ENCODE peak calls at places on chromosomes 5 and 9, in eight cellular contexts. N is ovary, Q is uterus, R is IMR-90, J is stomach, M is A549, Z is heart left ventricle, X is prostate gland. I is an unnamed sample.

GRCh38 chr5:135488727-135489465 is 36.7 kb upstream of the TIFAB start:
- DNase-seq in N (no peak), J (no peak), X (no peak), Q (no peak), R (peak), M (peak), Z (no peak), I (no peak)

GRCh38 chr5:129459485-129460120 is 495 bp upstream of the ADAMTS19 start:
- DNase-seq in X (no peak), M (peak), J (no peak), N (peak), Z (peak), R (peak), Q (peak), I (no peak)

GRCh38 chr9:135034106-135034505 is 53.4 kb upstream of the OLFM1 start:
- DNase-seq in X (no peak), N (no peak), R (no peak), Q (no peak), Z (no peak), M (no peak), J (no peak), I (no peak)

GRCh38 chr9:133658442-133659431 is 22.6 kb downstream of the DBH start:
- DNase-seq in M (peak), N (peak), Q (peak), X (peak), Z (no peak), R (peak), J (peak), I (peak)

GRCh38 chr9:68844623-68845612 is 139.9 kb downstream of the PIP5K1B start:
- DNase-seq in Z (no peak), M (peak), X (no peak), N (no peak), Q (peak), R (peak), J (peak), I (peak)

GRCh38 chr9:13367784-13368183 is 88.3 kb upstream of the MPDZ start:
- DNase-seq in J (no peak), M (no peak), Q (no peak), N (no peak), R (no peak), X (no peak), Z (no peak), I (no peak)

GRCh38 chr5:76230711-76231285 is 147.6 kb downstream of the SV2C start:
- DNase-seq in M (no peak), N (no peak), J (no peak), Q (no peak), Z (no peak), R (no peak), X (no peak), I (no peak)

GRCh38 chr5:15249152-15249551 is 250.8 kb upstream of the FBXL7 start:
- DNase-seq in Z (no peak), X (no peak), N (no peak), R (peak), J (no peak), M (no peak), Q (no peak), I (no peak)

GRCh38 chr5:179733764-179734126 is 1.1 kb downstream of the MAML1 start:
- DNase-seq in R (no peak), X (no peak), Z (no peak), M (no peak), Q (no peak), J (no peak), N (no peak), I (no peak)

GRCh38 chr5:5298841-5299543 is 123.5 kb upstream of the ICE1 start:
- DNase-seq in N (no peak), J (no peak), X (no peak), R (no peak), Z (no peak), Q (no peak), M (no peak), I (no peak)

GRCh38 chr9:116806075-116806474 is 119.0 kb downstream of the TRIM32 start:
- DNase-seq in J (no peak), Q (no peak), R (peak), M (peak), Z (no peak), X (no peak), N (no peak), I (no peak)

GRCh38 chr5:43066231-43066798 is 26.2 kb upstream of the ANXA2R start:
- DNase-seq in M (peak), J (peak), Q (peak), R (peak), Z (peak), X (peak), N (peak), I (peak)

DNA sequence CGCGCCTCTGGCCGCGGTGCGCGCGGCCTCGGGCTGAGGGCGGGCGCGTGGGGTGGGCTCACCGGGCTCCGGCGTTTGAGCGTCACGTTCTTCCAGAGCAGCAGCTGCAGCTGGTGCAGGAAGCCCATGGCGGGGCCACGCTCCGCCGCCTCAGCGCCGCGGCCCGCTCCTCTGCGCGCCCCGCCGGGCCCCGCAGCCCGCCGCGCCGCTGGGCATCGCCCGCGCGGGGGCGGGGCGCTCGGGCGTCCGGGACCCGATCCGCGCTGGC is at the start of gene ABCA2:
- DNase-seq in X (no peak), N (peak), Q (no peak), J (no peak), M (no peak), R (peak), Z (no peak), I (no peak)
- H3K27ac ChIP-seq in X (peak), N (peak), Q (peak), J (peak), M (peak), R (peak), Z (peak), I (peak)

DNA sequence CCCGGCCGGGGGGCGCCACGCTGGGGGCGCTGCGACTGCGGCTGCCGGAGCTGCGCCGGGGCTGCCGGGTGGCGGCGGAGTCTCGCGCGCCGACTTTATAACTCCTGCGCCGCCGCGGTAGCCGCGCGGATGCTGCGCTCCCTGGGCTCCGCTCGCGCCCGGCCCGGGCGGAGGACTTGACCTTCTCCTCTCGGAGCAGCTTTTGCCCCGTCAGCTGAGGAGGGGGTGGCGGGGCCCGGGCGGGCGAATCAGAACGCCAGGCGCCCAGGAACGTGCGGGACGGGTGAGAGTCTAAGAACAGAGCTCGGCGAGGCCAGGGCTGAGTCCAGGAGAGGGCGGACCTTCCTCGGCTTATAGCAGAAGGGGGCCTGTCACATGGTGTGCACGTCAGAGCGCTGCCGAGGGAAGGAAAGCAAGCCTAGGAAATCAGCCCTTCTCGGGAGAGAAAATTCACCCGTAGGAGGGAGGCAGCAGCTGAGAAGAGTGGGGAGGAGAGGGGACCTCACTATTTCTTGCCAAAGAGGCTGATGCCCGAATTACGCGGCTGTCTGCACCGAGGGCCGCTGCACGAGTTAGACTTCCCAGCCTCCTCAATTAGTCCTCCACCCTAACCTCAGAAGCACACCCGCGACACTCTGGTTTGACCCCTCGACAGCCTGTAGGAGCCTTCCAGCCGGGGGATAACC is at the start of gene FOXD1:
- DNase-seq in J (peak), M (peak), Q (peak), X (peak), Z (peak), N (peak), R (peak), I (peak)
- TF ChIP-seq POLR2A in J (no peak), M (peak), Q (peak), X (no peak), Z (no peak), N (no peak), R (peak), I (no peak)

GRCh38 chr5:172444626-172445365 is 9.5 kb downstream of the SH3PXD2B start:
- DNase-seq in N (no peak), Z (no peak), J (no peak), M (no peak), Q (no peak), R (no peak), X (no peak), I (no peak)

GRCh38 chr5:172441262-172441751 is 13.0 kb downstream of the SH3PXD2B start:
- DNase-seq in Z (no peak), Q (peak), R (no peak), N (peak), M (no peak), J (no peak), X (no peak), I (no peak)

GRCh38 chr5:172442592-172442991 is 11.7 kb downstream of the SH3PXD2B start:
- DNase-seq in X (no peak), R (peak), J (no peak), Q (no peak), M (no peak), N (no peak), Z (no peak), I (no peak)

GRCh38 chr5:172444110-172444510 is 10.2 kb downstream of the SH3PXD2B start:
- DNase-seq in Q (no peak), N (no peak), Z (no peak), J (no peak), R (peak), M (no peak), X (no peak), I (no peak)

DNA sequence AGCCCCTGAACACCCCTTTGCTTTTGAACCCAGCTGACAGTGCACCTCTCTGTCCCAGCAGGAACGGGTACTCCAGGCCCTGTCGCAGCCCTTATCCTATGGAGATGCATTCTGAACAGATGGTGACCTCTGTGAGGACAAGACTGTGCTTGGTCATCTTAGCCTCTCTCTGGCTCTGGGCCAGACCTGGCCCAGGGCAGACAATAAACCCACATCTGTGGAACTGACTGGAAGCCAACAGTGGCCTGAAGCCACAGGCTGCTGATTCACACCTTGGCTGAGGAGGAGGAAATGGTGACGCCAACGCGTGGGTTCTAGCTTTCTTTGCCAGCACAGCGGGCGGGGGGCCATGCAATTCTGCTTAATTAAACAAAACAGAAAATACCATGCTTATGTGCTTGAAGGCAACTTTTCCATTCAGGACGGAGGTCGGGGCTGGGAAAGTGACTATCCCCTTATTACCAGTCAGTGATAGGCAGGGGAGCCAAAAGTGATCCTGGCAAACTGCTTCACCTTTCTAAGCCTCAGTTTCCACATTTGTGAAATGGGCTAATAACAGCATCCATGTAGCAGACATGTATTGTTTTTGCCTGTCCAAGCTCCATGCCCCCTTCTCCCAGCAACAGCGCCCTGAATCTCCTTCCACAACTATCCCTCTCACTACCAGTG is 10.8 kb downstream of the SH3PXD2B start:
- DNase-seq in R (peak), Z (peak), Q (peak), N (peak), X (peak), J (peak), M (peak), I (peak)
- H3K4me3 ChIP-seq in R (no peak), Z (no peak), Q (no peak), N (no peak), X (no peak), J (no peak), M (no peak), I (no peak)

GRCh38 chr9:106755727-106756126 is 107.2 kb upstream of the ZNF462 start:
- DNase-seq in N (no peak), Q (no peak), M (no peak), Z (no peak), J (peak), R (no peak), X (peak), I (peak)

GRCh38 chr9:106753155-106753671 is 109.8 kb upstream of the ZNF462 start:
- DNase-seq in M (no peak), N (no peak), J (no peak), R (peak), Q (no peak), Z (no peak), X (no peak), I (no peak)

GRCh38 chr9:106757539-106757938 is 105.4 kb upstream of the ZNF462 start:
- DNase-seq in M (no peak), R (no peak), Q (no peak), J (no peak), N (no peak), Z (no peak), X (no peak), I (no peak)

GRCh38 chr9:106752581-106752980 is 110.4 kb upstream of the ZNF462 start:
- DNase-seq in M (no peak), Z (no peak), R (peak), X (no peak), Q (no peak), J (no peak), N (no peak), I (no peak)
- H3K27ac ChIP-seq in M (no peak), Z (no peak), R (no peak), X (no peak), Q (no peak), J (no peak), N (no peak), I (no peak)

DNA sequence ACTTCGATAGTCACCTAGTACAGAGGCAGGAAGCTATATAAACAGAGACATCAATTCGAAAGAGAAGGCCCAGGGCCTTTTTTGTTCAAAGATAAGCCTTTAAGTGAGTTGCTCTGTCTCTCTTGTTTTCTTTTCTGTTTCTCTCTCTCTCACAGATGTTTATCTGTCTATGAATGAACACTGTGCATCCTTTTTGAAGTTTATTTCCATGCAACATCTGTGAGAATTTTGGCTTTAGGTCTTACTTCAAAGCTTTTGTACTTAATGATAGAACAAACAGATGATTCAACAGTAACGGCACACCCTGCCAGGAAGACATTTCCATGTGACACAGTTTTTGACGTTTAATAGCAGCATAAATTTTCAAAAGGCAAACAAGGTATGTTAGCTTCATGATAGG is 1413.1 kb upstream of the CDH6 start:
- DNase-seq in X (peak), Q (no peak), Z (no peak), J (no peak), R (no peak), M (peak), N (no peak), I (no peak)
- TF ChIP-seq POLR2A in X (no peak), Q (no peak), Z (no peak), J (no peak), R (no peak), M (no peak), N (no peak), I (no peak)

I was measured in thyroid gland.